ENCODE peak calls at places on chromosomes 3 and 15, in ten cellular contexts. P, C, T, U, G, F, Y, L, V and D are unnamed samples.
A peak's percentile ranks its signal among the peaks of the same experiment; 100 is the strongest.

GRCh38 chr3:194571491-194571941 is 61.7 kb downstream of the TMEM44 start:
- DNase-seq in P (no peak), C (no peak), T (no peak), U (no peak), G (no peak), F (no peak), Y (no peak), L (no peak), V (no peak), D (no peak)

GRCh38 chr15:47516576-47517371 is 200.5 kb upstream of the SEMA6D start:
- DNase-seq in P (peak; percentile 35), C (no peak), T (no peak), U (no peak), G (no peak), F (no peak), Y (no peak), L (no peak), V (no peak), D (no peak)

GRCh38 chr3:98806583-98806982 is 43.4 kb downstream of the ST3GAL6 start:
- DNase-seq in P (no peak), C (no peak), T (no peak), U (no peak), G (no peak), F (no peak), Y (no peak), L (no peak), V (no peak), D (no peak)

GRCh38 chr15:72368895-72369294 is 6.9 kb downstream of the HEXA start:
- DNase-seq in P (no peak), C (no peak), T (no peak), U (no peak), G (peak; percentile 56), F (no peak), Y (no peak), L (peak; percentile 54), V (no peak), D (no peak)

GRCh38 chr3:186314896-186315295 is 47.1 kb downstream of the DGKG start:
- DNase-seq in P (no peak), C (no peak), T (no peak), U (no peak), G (no peak), F (no peak), Y (no peak), L (no peak), V (no peak), D (no peak)

GRCh38 chr3:18593231-18593630 is 168.1 kb upstream of the SATB1 start:
- DNase-seq in P (no peak), C (no peak), T (no peak), U (no peak), G (peak; percentile 20), F (no peak), Y (no peak), L (no peak), V (no peak), D (no peak)

GRCh38 chr3:38154625-38155255 is 10.6 kb upstream of the OXSR1 start:
- DNase-seq in P (no peak), C (no peak), T (no peak), U (no peak), G (no peak), F (no peak), Y (no peak), L (no peak), V (no peak), D (no peak)

GRCh38 chr3:179801263-179801662 is 148.4 kb downstream of the USP13 start:
- DNase-seq in P (peak; percentile 96), C (no peak), T (no peak), U (no peak), G (peak; percentile 12), F (no peak), Y (peak; percentile 85), L (no peak), V (no peak), D (no peak)

GRCh38 chr15:72050700-72051099 is 67.2 kb downstream of the MYO9A start:
- DNase-seq in P (no peak), C (no peak), T (no peak), U (no peak), G (no peak), F (no peak), Y (no peak), L (no peak), V (no peak), D (no peak)

GRCh38 chr15:39587291-39587909 is 6.5 kb downstream of the THBS1 start:
- DNase-seq in P (peak; percentile 47), C (no peak), T (no peak), U (no peak), G (no peak), F (no peak), Y (no peak), L (no peak), V (no peak), D (no peak)

GRCh38 chr15:40436116-40436891 is 4.4 kb upstream of the BAHD1 start:
- DNase-seq in P (no peak), C (no peak), T (peak; percentile 40), U (no peak), G (no peak), F (no peak), Y (no peak), L (no peak), V (no peak), D (peak; percentile 52)

GRCh38 chr15:40083756-40084101 is 24.9 kb downstream of the BMF start:
- DNase-seq in P (peak; percentile 34), C (no peak), T (no peak), U (no peak), G (no peak), F (no peak), Y (no peak), L (no peak), V (no peak), D (no peak)

GRCh38 chr15:31016446-31016915 is 25.1 kb upstream of the MTMR10 start:
- DNase-seq in P (peak; percentile 83), C (no peak), T (no peak), U (no peak), G (no peak), F (no peak), Y (no peak), L (no peak), V (no peak), D (no peak)

GRCh38 chr15:28994830-28995180 is 109.0 kb downstream of the APBA2 start:
- DNase-seq in P (no peak), C (no peak), T (no peak), U (no peak), G (no peak), F (no peak), Y (no peak), L (no peak), V (no peak), D (no peak)

GRCh38 chr3:159806412-159806811 is 182.2 kb upstream of the IL12A start:
- DNase-seq in P (peak; percentile 54), C (no peak), T (no peak), U (peak; percentile 82), G (no peak), F (no peak), Y (no peak), L (no peak), V (no peak), D (no peak)

GRCh38 chr3:134369231-134369741 is 5.0 kb downstream of the AMOTL2 start:
- DNase-seq in P (peak; percentile 72), C (no peak), T (no peak), U (peak; percentile 62), G (no peak), F (no peak), Y (no peak), L (peak; percentile 34), V (no peak), D (no peak)

GRCh38 chr15:25067725-25068309 is 113.0 kb downstream of the SNRPN start:
- DNase-seq in P (no peak), C (no peak), T (no peak), U (peak; percentile 26), G (no peak), F (no peak), Y (no peak), L (no peak), V (no peak), D (no peak)
- H3K9me3 ChIP-seq in P (peaks cover 100% of the 10 kb centered on the region), C (peaks cover 74% of the 10 kb centered on the region), T (no peaks in the 10 kb centered on the region), U (peaks cover 100% of the 10 kb centered on the region), G (peaks cover 99% of the 10 kb centered on the region), F (peaks cover 83% of the 10 kb centered on the region), Y (peaks cover 100% of the 10 kb centered on the region), L (peaks cover 100% of the 10 kb centered on the region), V (peaks cover 100% of the 10 kb centered on the region), D (peaks cover 93% of the 10 kb centered on the region)

GRCh38 chr3:71800023-71800422 is 15.1 kb upstream of the PROK2 start:
- DNase-seq in P (no peak), C (no peak), T (no peak), U (no peak), G (no peak), F (no peak), Y (no peak), L (no peak), V (no peak), D (no peak)
- H3K27ac ChIP-seq in P (no peak overlapping the region), C (no peak overlapping the region), T (no peak overlapping the region), U (no peak overlapping the region), G (no peak overlapping the region), F (no peak overlapping the region), Y (no peak overlapping the region), L (no peak overlapping the region), V (no peak overlapping the region), D (no peak overlapping the region)

GRCh38 chr3:16761576-16761975 is 123.2 kb upstream of the PLCL2 start:
- DNase-seq in P (no peak), C (no peak), T (no peak), U (no peak), G (no peak), F (no peak), Y (no peak), L (no peak), V (no peak), D (no peak)

DNA sequence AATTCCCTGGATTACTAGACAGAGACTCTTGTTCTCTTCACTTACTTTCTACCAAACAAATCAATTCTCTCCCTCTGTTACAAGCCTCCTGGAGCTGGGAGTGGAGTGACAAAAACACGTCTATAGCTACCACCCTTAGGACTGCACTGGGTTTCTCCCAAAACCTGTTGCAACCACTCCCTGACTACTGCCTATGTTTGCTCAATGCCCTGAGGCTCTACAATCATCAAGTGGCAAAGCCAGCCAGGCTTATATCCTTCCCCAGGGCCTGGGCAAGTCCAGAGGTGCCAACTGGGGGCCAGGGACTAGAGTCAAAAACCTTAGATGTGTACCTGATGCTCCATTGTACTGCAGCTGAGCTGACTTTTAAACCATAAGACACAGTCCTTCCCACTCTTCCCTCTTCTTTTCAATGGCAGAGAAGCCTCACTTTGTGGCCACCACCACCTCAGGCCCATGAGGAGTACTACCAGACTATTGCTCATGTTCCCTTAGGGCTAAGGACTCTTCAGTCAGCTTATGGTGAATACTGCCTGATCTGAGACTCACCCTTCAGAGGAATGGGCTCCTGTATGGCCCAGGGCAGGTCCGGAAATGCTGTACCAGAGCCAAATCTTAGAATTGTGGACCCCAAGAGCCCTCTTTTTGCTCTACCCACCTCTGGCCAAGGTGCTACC is 125.4 kb upstream of the PLCL2 start:
- DNase-seq in P (no peak), C (no peak), T (no peak), U (no peak), G (no peak), F (no peak), Y (no peak), L (no peak), V (no peak), D (no peak)
- H3K9me3 ChIP-seq in P (no peaks in the 10 kb centered on the region), C (no peaks in the 10 kb centered on the region), T (no peaks in the 10 kb centered on the region), U (no peaks in the 10 kb centered on the region), G (no peaks in the 10 kb centered on the region), F (no peaks in the 10 kb centered on the region), Y (no peaks in the 10 kb centered on the region), L (no peaks in the 10 kb centered on the region), V (no peaks in the 10 kb centered on the region), D (no peaks in the 10 kb centered on the region)

DNA sequence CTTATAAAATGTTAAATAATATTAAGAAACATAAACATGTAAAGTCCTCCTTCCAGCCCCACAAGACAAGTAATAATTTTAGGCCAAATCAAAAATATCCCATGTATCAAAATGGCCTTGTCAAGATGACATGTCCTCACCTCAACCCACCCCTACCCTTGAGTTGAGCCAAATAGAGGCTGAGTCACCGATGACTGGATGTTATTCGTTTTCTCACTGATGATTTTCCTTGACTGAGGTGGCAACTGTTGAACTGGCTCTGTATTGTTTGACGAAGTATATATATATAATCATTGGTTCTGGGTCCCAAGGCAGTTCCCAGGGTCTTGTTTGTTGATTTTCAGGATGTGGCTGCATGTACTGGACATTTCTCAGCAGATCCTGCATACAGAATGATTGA is 75.3 kb downstream of the TMEM108 start:
- DNase-seq in P (peak; percentile 50), C (no peak), T (no peak), U (no peak), G (peak; percentile 71), F (no peak), Y (no peak), L (no peak), V (no peak), D (no peak)
- H3K27ac ChIP-seq in P (no peak overlapping the region), C (no peak overlapping the region), T (no peak overlapping the region), U (no peak overlapping the region), G (peak overlapping the region; percentile 60), F (no peak overlapping the region), Y (no peak overlapping the region), L (no peak overlapping the region), V (no peak overlapping the region), D (no peak overlapping the region)